ENCODE peak calls at places on chromosomes 2 and 18, in six cellular contexts. S is naive thymus-derived CD4-positive, alpha-beta T cell; U is breast epithelium; X is suprapubic skin; D is right atrium auricular region; K is transverse colon. N is an unnamed sample.

GRCh38 chr2:200396726-200397348 is 90.3 kb downstream of the SPATS2L start:
- DNase-seq in S (no peak), U (no peak), X (no peak), D (no peak), K (no peak), N (no peak)

GRCh38 chr18:8610442-8610801 is 1.2 kb downstream of the RAB12 start:
- DNase-seq in S (peak; percentile 17), U (no peak), X (no peak), D (no peak), K (peak; percentile 14), N (no peak)

GRCh38 chr18:66682855-66683322 is 79.0 kb upstream of the CDH19 start:
- DNase-seq in S (no peak), U (no peak), X (no peak), D (no peak), K (no peak), N (no peak)

GRCh38 chr2:42573256-42573655 is 4.8 kb downstream of the MTA3 start:
- DNase-seq in S (no peak), U (no peak), X (peak; percentile 23), D (no peak), K (no peak), N (no peak)

GRCh38 chr2:214006601-214007000 is 404.3 kb upstream of the VWC2L start:
- DNase-seq in S (no peak), U (no peak), X (no peak), D (no peak), K (no peak), N (no peak)

GRCh38 chr2:159124931-159125467 is 156.6 kb downstream of the TANC1 start:
- DNase-seq in S (no peak), U (no peak), X (no peak), D (no peak), K (peak; percentile 36), N (no peak)

GRCh38 chr2:97951155-97951670 is 44.5 kb downstream of the TMEM131 start:
- DNase-seq in S (no peak), U (no peak), X (no peak), D (no peak), K (no peak), N (no peak)

GRCh38 chr2:148546270-148546669 is 98.3 kb upstream of the EPC2 start:
- DNase-seq in S (no peak), U (no peak), X (no peak), D (no peak), K (no peak), N (no peak)

GRCh38 chr2:134104754-134105153 is 149.1 kb upstream of the MGAT5 start:
- DNase-seq in S (no peak), U (no peak), X (no peak), D (no peak), K (no peak), N (no peak)

GRCh38 chr2:179410552-179411356 is 146.1 kb upstream of the SESTD1 start:
- DNase-seq in S (no peak), U (peak; percentile 50), X (no peak), D (peak; percentile 69), K (peak; percentile 16), N (no peak)

GRCh38 chr2:101341421-101341820 is 32.9 kb upstream of the RNF149 start:
- DNase-seq in S (no peak), U (no peak), X (no peak), D (no peak), K (no peak), N (no peak)

GRCh38 chr2:128280901-128281321 is 37.8 kb downstream of the HS6ST1 start:
- DNase-seq in S (no peak), U (peak; percentile 48), X (peak; percentile 72), D (no peak), K (no peak), N (no peak)

GRCh38 chr18:42174909-42175308 is 219.9 kb downstream of the PIK3C3 start:
- DNase-seq in S (no peak), U (no peak), X (no peak), D (no peak), K (no peak), N (no peak)

GRCh38 chr2:44680983-44681481 is 260.5 kb upstream of the SIX3 start:
- DNase-seq in S (no peak), U (no peak), X (no peak), D (no peak), K (no peak), N (no peak)

GRCh38 chr2:113117594-113118262 is 9.7 kb upstream of the IL1RN start:
- DNase-seq in S (no peak), U (peak; percentile 86), X (no peak), D (peak; percentile 57), K (peak; percentile 46), N (peak; percentile 7)

GRCh38 chr2:208046686-208047085 is 21.4 kb upstream of the PLEKHM3 start:
- DNase-seq in S (no peak), U (no peak), X (no peak), D (no peak), K (no peak), N (no peak)

GRCh38 chr2:120630031-120630701 is 105.5 kb upstream of the GLI2 start:
- DNase-seq in S (no peak), U (peak; percentile 81), X (no peak), D (no peak), K (no peak), N (no peak)

GRCh38 chr2:162091325-162092007 is 17.5 kb upstream of the DPP4 start:
- DNase-seq in S (no peak), U (no peak), X (no peak), D (no peak), K (peak; percentile 65), N (no peak)

GRCh38 chr2:66696856-66697255 is 261.9 kb downstream of the MEIS1 start:
- DNase-seq in S (no peak), U (no peak), X (no peak), D (no peak), K (no peak), N (no peak)

DNA sequence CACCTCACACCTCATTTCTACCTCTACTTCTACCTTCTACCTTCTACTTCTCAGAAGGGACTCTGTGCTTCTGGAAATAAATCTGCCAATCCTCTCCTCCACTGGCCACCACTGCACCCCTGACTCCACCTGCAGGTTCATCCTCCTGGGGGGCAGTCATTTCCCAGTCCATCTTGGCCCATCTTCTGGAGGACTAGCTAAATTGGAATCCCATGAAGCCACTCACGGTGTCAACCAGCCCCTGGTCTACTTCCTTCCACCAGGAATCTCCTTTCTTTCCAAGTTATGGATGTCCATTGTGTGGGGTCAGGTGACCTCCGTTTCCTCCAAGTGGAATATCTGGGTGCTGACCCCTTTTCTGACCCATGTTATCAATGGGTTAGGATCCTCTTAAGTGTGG is 3.9 kb downstream of the WNT10A start:
- DNase-seq in S (no peak), U (no peak), X (no peak), D (no peak), K (no peak), N (no peak)
- H3K27me3 ChIP-seq in S (no peaks in the 10 kb centered on the region), U (no peaks in the 10 kb centered on the region), X (peaks cover 33% of the 10 kb centered on the region), D (peaks cover 8% of the 10 kb centered on the region), K (peaks cover 56% of the 10 kb centered on the region), N (no peaks in the 10 kb centered on the region)

GRCh38 chr18:49491857-49492693 is 5.0 kb upstream of the C18orf32 start:
- DNase-seq in S (peak; percentile 93), U (peak; percentile 88), X (peak; percentile 91), D (peak; percentile 95), K (peak; percentile 94), N (peak; percentile 62)

GRCh38 chr18:49492694-49493033 is 5.6 kb upstream of the C18orf32 start:
- DNase-seq in S (no peak), U (no peak), X (no peak), D (no peak), K (no peak), N (no peak)

GRCh38 chr18:49495480-49495879 is 8.4 kb upstream of the C18orf32 start:
- DNase-seq in S (no peak), U (no peak), X (no peak), D (no peak), K (no peak), N (no peak)

GRCh38 chr18:49494660-49495059 is 7.6 kb upstream of the C18orf32 start:
- DNase-seq in S (no peak), U (no peak), X (no peak), D (no peak), K (no peak), N (no peak)

GRCh38 chr18:49495074-49495473 is 8.0 kb upstream of the C18orf32 start:
- DNase-seq in S (no peak), U (no peak), X (no peak), D (no peak), K (no peak), N (no peak)
- H3K27ac ChIP-seq in S (no peak overlapping the region), U (no peak overlapping the region), X (no peak overlapping the region), D (no peak overlapping the region), K (no peak overlapping the region), N (no peak overlapping the region)

GRCh38 chr2:9761547-9761946 is 81.7 kb upstream of the TAF1B start:
- DNase-seq in S (no peak), U (no peak), X (no peak), D (no peak), K (no peak), N (no peak)
- H3K27me3 ChIP-seq in S (no peaks in the 10 kb centered on the region), U (no peaks in the 10 kb centered on the region), X (no peaks in the 10 kb centered on the region), D (no peaks in the 10 kb centered on the region), K (peaks cover 3% of the 10 kb centered on the region), N (peaks cover 5% of the 10 kb centered on the region)

GRCh38 chr2:46886268-46887027 is 29.2 kb downstream of the MCFD2 start:
- DNase-seq in S (no peak), U (no peak), X (no peak), D (no peak), K (no peak), N (no peak)

GRCh38 chr2:46885376-46885775 is 30.2 kb downstream of the MCFD2 start:
- DNase-seq in S (no peak), U (no peak), X (no peak), D (no peak), K (no peak), N (no peak)

GRCh38 chr2:46891956-46892553 is 23.6 kb downstream of the MCFD2 start:
- DNase-seq in S (no peak), U (no peak), X (peak; percentile 56), D (no peak), K (no peak), N (no peak)

GRCh38 chr2:46888421-46888952 is 27.1 kb downstream of the MCFD2 start:
- DNase-seq in S (no peak), U (no peak), X (no peak), D (no peak), K (no peak), N (no peak)

GRCh38 chr2:46887028-46887885 is 28.3 kb downstream of the MCFD2 start:
- DNase-seq in S (no peak), U (no peak), X (peak; percentile 23), D (no peak), K (no peak), N (no peak)
- H3K27ac ChIP-seq in S (no peak overlapping the region), U (no peak overlapping the region), X (no peak overlapping the region), D (no peak overlapping the region), K (no peak overlapping the region), N (no peak overlapping the region)

N was measured in esophagus squamous epithelium.